ENCODE peak calls at places on chromosomes 3 and 15, in eight cellular contexts. K is MCF 10A; B is MV-4-11; U is stimulated activated effector memory CD8-positive, alpha-beta T cell treated with anti-CD3 and anti-CD28 coated beads, Interleukin-12 subunit alpha, Interleukin-12 subunit beta, amount 100 ng/mL, for 72 hours; L is upper lobe of right lung; Z is occipital lobe; E is spleen; X is stimulated activated CD8-positive, alpha-beta memory T cell treated with anti-CD3 and anti-CD28 coated beads, Interleukin-4, amount 100 ng/mL, for 4 hours. Q is an unnamed sample.

GRCh38 chr15:76199106-76200082 is 111.9 kb downstream of the ETFA start:
- DNase-seq in B (no peak), L (peak; percentile 36), K (peak; percentile 92), X (no peak), E (no peak), Z (no peak), U (no peak), Q (no peak)

GRCh38 chr3:42814246-42814645 is 5.0 kb downstream of the ACKR2 start:
- DNase-seq in L (no peak), K (no peak), Z (no peak), U (no peak), E (no peak), X (no peak), B (no peak), Q (no peak)

GRCh38 chr15:78979456-78980320 is 34.8 kb upstream of the CTSH start:
- DNase-seq in B (no peak), K (peak; percentile 91), X (no peak), U (no peak), E (no peak), L (no peak), Z (peak; percentile 29), Q (peak; percentile 45)

GRCh38 chr15:82103500-82103899 is 57.7 kb upstream of the MEX3B start:
- DNase-seq in B (no peak), X (no peak), U (no peak), K (no peak), E (no peak), L (no peak), Z (no peak), Q (peak; percentile 8)

GRCh38 chr3:150296123-150296750 is 111.9 kb upstream of the TSC22D2 start:
- DNase-seq in K (no peak), Z (no peak), U (no peak), X (no peak), E (no peak), L (no peak), B (no peak), Q (no peak)

GRCh38 chr3:183697610-183698317 is at the start of gene YEATS2:
- DNase-seq in K (peak; percentile 63), E (peak; percentile 90), Z (peak; percentile 57), X (peak; percentile 50), U (peak; percentile 63), B (peak; percentile 44), L (peak; percentile 84), Q (peak; percentile 77)

GRCh38 chr15:70559223-70559823 is 204.0 kb downstream of the UACA start:
- DNase-seq in L (no peak), B (peak; percentile 83), K (no peak), X (peak; percentile 22), Z (no peak), U (peak; percentile 28), E (peak; percentile 87), Q (peak; percentile 36)

GRCh38 chr15:28273468-28273867 is 48.5 kb downstream of the HERC2 start:
- DNase-seq in E (no peak), U (no peak), B (peak; percentile 3), X (no peak), K (no peak), L (no peak), Z (no peak), Q (no peak)

GRCh38 chr15:33473005-33473404 is 162.2 kb downstream of the RYR3 start:
- DNase-seq in L (no peak), X (no peak), E (no peak), B (no peak), K (no peak), U (no peak), Z (no peak), Q (no peak)

GRCh38 chr3:194161181-194162045 is 25.5 kb downstream of the HES1 start:
- DNase-seq in E (no peak), L (no peak), B (no peak), U (no peak), X (no peak), K (no peak), Z (no peak), Q (no peak)

GRCh38 chr3:111676177-111677021 is 81.3 kb upstream of the ZBED2 start:
- DNase-seq in K (peak; percentile 67), U (no peak), X (no peak), L (no peak), E (no peak), B (no peak), Z (no peak), Q (no peak)

GRCh38 chr15:99283739-99284138 is 32.5 kb downstream of the LRRC28 start:
- DNase-seq in L (no peak), U (no peak), Z (no peak), E (no peak), X (no peak), B (no peak), K (no peak), Q (no peak)

GRCh38 chr3:69385723-69386483 is at the start of gene FRMD4B:
- DNase-seq in X (no peak), E (peak; percentile 92), B (no peak), Z (peak; percentile 84), U (peak; percentile 12), K (peak; percentile 66), L (peak; percentile 96), Q (peak; percentile 96)

GRCh38 chr3:72960812-72961518 is 35.6 kb upstream of the PPP4R2 start:
- DNase-seq in B (peak; percentile 37), L (no peak), Z (no peak), U (no peak), K (peak; percentile 40), E (no peak), X (no peak), Q (no peak)

GRCh38 chr3:59108091-59108815 is 58.4 kb upstream of the CFAP20DC start:
- DNase-seq in E (no peak), U (no peak), B (no peak), X (no peak), Z (no peak), L (no peak), K (no peak), Q (no peak)

GRCh38 chr3:141360888-141361598 is 7.3 kb upstream of the ZBTB38 start:
- DNase-seq in K (peak; percentile 83), L (no peak), Z (no peak), X (no peak), U (no peak), E (no peak), B (peak; percentile 41), Q (no peak)

GRCh38 chr3:197183582-197183981 is 114.8 kb downstream of the DLG1 start:
- DNase-seq in K (no peak), B (no peak), X (no peak), U (no peak), L (no peak), Z (peak; percentile 45), E (no peak), Q (peak; percentile 47)

GRCh38 chr3:169667710-169668080 is 4.2 kb upstream of the MECOM start:
- DNase-seq in U (no peak), L (no peak), K (no peak), Z (no peak), E (no peak), B (no peak), X (no peak), Q (no peak)

GRCh38 chr3:15291589-15292541 is 40.5 kb downstream of the SH3BP5 start:
- DNase-seq in E (peak; percentile 89), U (peak; percentile 38), X (peak; percentile 34), Z (no peak), K (no peak), L (no peak), B (peak; percentile 86), Q (no peak)

GRCh38 chr15:39887211-39887610 is 32.9 kb downstream of the GPR176 start:
- DNase-seq in X (no peak), L (no peak), B (no peak), K (no peak), E (no peak), U (no peak), Z (no peak), Q (no peak)

GRCh38 chr3:37162501-37163245 is 11.7 kb downstream of the LRRFIP2 start:
- DNase-seq in K (no peak), B (no peak), Z (no peak), L (no peak), E (no peak), U (no peak), X (no peak), Q (no peak)

GRCh38 chr3:101131767-101132166 is 138.5 kb upstream of the ABI3BP start:
- DNase-seq in E (no peak), U (no peak), X (no peak), B (peak; percentile 13), K (no peak), Z (no peak), L (no peak), Q (no peak)

GRCh38 chr3:191963182-191963581 is 502.2 kb downstream of the PYDC2 start:
- DNase-seq in B (no peak), K (peak; percentile 22), E (no peak), X (no peak), L (no peak), Z (no peak), U (no peak), Q (no peak)

GRCh38 chr3:160929595-160929994 is 173.6 kb downstream of the PPM1L start:
- DNase-seq in Z (no peak), U (no peak), L (no peak), K (peak; percentile 32), B (no peak), X (no peak), E (no peak), Q (peak; percentile 41)

GRCh38 chr3:15731024-15731423 is 66.8 kb downstream of the ANKRD28 start:
- DNase-seq in L (no peak), X (no peak), Z (no peak), B (no peak), K (no peak), U (no peak), E (no peak), Q (no peak)

GRCh38 chr3:143334231-143334630 is 214.7 kb downstream of the CHST2 start:
- DNase-seq in L (no peak), E (no peak), Z (no peak), U (no peak), K (no peak), X (no peak), B (no peak), Q (no peak)

GRCh38 chr3:33047842-33048834 is 48.8 kb downstream of the GLB1 start:
- DNase-seq in K (no peak), U (no peak), X (peak; percentile 7), B (peak; percentile 57), L (no peak), Z (no peak), E (no peak), Q (no peak)

GRCh38 chr15:96392380-96393208 is 62.1 kb downstream of the NR2F2 start:
- DNase-seq in K (no peak), E (no peak), B (no peak), Z (no peak), U (no peak), X (no peak), L (no peak), Q (no peak)

GRCh38 chr15:34610388-34610787 is 26.9 kb upstream of the GOLGA8B start:
- DNase-seq in E (no peak), X (no peak), Z (no peak), K (peak; percentile 25), L (no peak), B (no peak), U (no peak), Q (no peak)

GRCh38 chr3:46908294-46908985 is 30.9 kb downstream of the PTH1R start:
- DNase-seq in Z (no peak), E (peak; percentile 55), L (peak; percentile 64), U (no peak), K (peak; percentile 61), X (no peak), B (no peak), Q (no peak)

GRCh38 chr15:40949756-40950207 is 3.5 kb upstream of the CHAC1 start:
- DNase-seq in E (peak; percentile 6), Z (no peak), B (no peak), X (no peak), L (no peak), U (no peak), K (peak; percentile 40), Q (no peak)

GRCh38 chr3:10845839-10846656 is 30.0 kb downstream of the SLC6A11 start:
- DNase-seq in L (no peak), E (no peak), X (no peak), K (no peak), U (no peak), B (peak; percentile 98), Z (no peak), Q (no peak)

GRCh38 chr15:91548588-91548987 is 304.9 kb upstream of the SLCO3A1 start:
- DNase-seq in K (no peak), U (no peak), B (no peak), L (no peak), E (no peak), X (no peak), Z (no peak), Q (no peak)

GRCh38 chr15:69749797-69750196 is 297.2 kb downstream of the RPLP1 start:
- DNase-seq in U (no peak), B (no peak), E (no peak), X (no peak), L (no peak), Z (no peak), K (peak; percentile 21), Q (no peak)